ENCODE peak calls at places on chromosomes 16 and 17, in seven cellular contexts. One of them, this sample, is unnamed.
A peak's percentile ranks its signal among the peaks of the same experiment; 100 is the strongest.

GRCh38 chr17:17713839-17714238 is 32.6 kb downstream of the RAI1 start:
- DNase-seq in BE2C: no peak
- DNase-seq in HCT116: no peak
- DNase-seq in activated effector memory CD4-positive, alpha-beta T cell treated with Interleukin-2 at 50 U/mL for 16 hours: no peak
- DNase-seq in cortex of kidney: no peak
- DNase-seq in dorsolateral prefrontal cortex: no peak
- DNase-seq in hypothalamus: no peak
- DNase-seq in this sample: no peak

GRCh38 chr16:25747160-25747758 is 55.5 kb downstream of the HS3ST4 start:
- DNase-seq in dorsolateral prefrontal cortex: no peak
- DNase-seq in HCT116: no peak
- DNase-seq in hypothalamus: no peak
- DNase-seq in cortex of kidney: no peak
- DNase-seq in activated effector memory CD4-positive, alpha-beta T cell treated with Interleukin-2 at 50 U/mL for 16 hours: no peak
- DNase-seq in BE2C: no peak
- DNase-seq in this sample: peak; percentile 55

GRCh38 chr16:4218202-4218601 is 23.7 kb downstream of the SRL start:
- DNase-seq in BE2C: no peak
- DNase-seq in dorsolateral prefrontal cortex: no peak
- DNase-seq in cortex of kidney: no peak
- DNase-seq in hypothalamus: no peak
- DNase-seq in HCT116: no peak
- DNase-seq in activated effector memory CD4-positive, alpha-beta T cell treated with Interleukin-2 at 50 U/mL for 16 hours: no peak
- DNase-seq in this sample: no peak

GRCh38 chr17:41505007-41505835 is at the start of gene KRT13:
- DNase-seq in HCT116: no peak
- DNase-seq in dorsolateral prefrontal cortex: no peak
- DNase-seq in BE2C: no peak
- DNase-seq in hypothalamus: no peak
- DNase-seq in cortex of kidney: no peak
- DNase-seq in activated effector memory CD4-positive, alpha-beta T cell treated with Interleukin-2 at 50 U/mL for 16 hours: no peak
- DNase-seq in this sample: no peak

GRCh38 chr17:7261377-7262191 is 694 bp downstream of the CLDN7 start:
- DNase-seq in cortex of kidney: no peak
- DNase-seq in BE2C: no peak
- DNase-seq in HCT116: no peak
- DNase-seq in activated effector memory CD4-positive, alpha-beta T cell treated with Interleukin-2 at 50 U/mL for 16 hours: no peak
- DNase-seq in dorsolateral prefrontal cortex: no peak
- DNase-seq in hypothalamus: no peak
- DNase-seq in this sample: no peak

GRCh38 chr16:4687946-4688673 is 5.3 kb upstream of the NUDT16L1 start:
- DNase-seq in HCT116: no peak
- DNase-seq in dorsolateral prefrontal cortex: no peak
- DNase-seq in activated effector memory CD4-positive, alpha-beta T cell treated with Interleukin-2 at 50 U/mL for 16 hours: no peak
- DNase-seq in hypothalamus: no peak
- DNase-seq in BE2C: peak; percentile 83
- DNase-seq in cortex of kidney: no peak
- DNase-seq in this sample: no peak

GRCh38 chr16:67917140-67917851 is 14.4 kb downstream of the CTRL start:
- DNase-seq in cortex of kidney: no peak
- DNase-seq in HCT116: no peak
- DNase-seq in BE2C: peak; percentile 61
- DNase-seq in hypothalamus: peak; percentile 75
- DNase-seq in activated effector memory CD4-positive, alpha-beta T cell treated with Interleukin-2 at 50 U/mL for 16 hours: no peak
- DNase-seq in dorsolateral prefrontal cortex: no peak
- DNase-seq in this sample: no peak

GRCh38 chr17:50452627-50453300 is 15.9 kb downstream of the CHAD start:
- DNase-seq in cortex of kidney: no peak
- DNase-seq in activated effector memory CD4-positive, alpha-beta T cell treated with Interleukin-2 at 50 U/mL for 16 hours: no peak
- DNase-seq in BE2C: no peak
- DNase-seq in hypothalamus: no peak
- DNase-seq in dorsolateral prefrontal cortex: no peak
- DNase-seq in HCT116: no peak
- DNase-seq in this sample: no peak

GRCh38 chr16:54511181-54511731 is 224.7 kb upstream of the IRX3 start:
- DNase-seq in HCT116: no peak
- DNase-seq in dorsolateral prefrontal cortex: no peak
- DNase-seq in activated effector memory CD4-positive, alpha-beta T cell treated with Interleukin-2 at 50 U/mL for 16 hours: no peak
- DNase-seq in hypothalamus: no peak
- DNase-seq in BE2C: no peak
- DNase-seq in cortex of kidney: no peak
- DNase-seq in this sample: no peak

GRCh38 chr16:70467608-70468007 is 13.2 kb downstream of the FCSK start:
- DNase-seq in cortex of kidney: no peak
- DNase-seq in HCT116: no peak
- DNase-seq in hypothalamus: no peak
- DNase-seq in BE2C: no peak
- DNase-seq in dorsolateral prefrontal cortex: no peak
- DNase-seq in activated effector memory CD4-positive, alpha-beta T cell treated with Interleukin-2 at 50 U/mL for 16 hours: no peak
- DNase-seq in this sample: no peak

GRCh38 chr17:64147110-64148016 is 17.4 kb upstream of the ERN1 start:
- DNase-seq in HCT116: no peak
- DNase-seq in cortex of kidney: no peak
- DNase-seq in dorsolateral prefrontal cortex: no peak
- DNase-seq in BE2C: no peak
- DNase-seq in activated effector memory CD4-positive, alpha-beta T cell treated with Interleukin-2 at 50 U/mL for 16 hours: no peak
- DNase-seq in hypothalamus: no peak
- DNase-seq in this sample: peak; percentile 37

GRCh38 chr16:4879049-4879448 is 31.8 kb downstream of the UBN1 start:
- DNase-seq in HCT116: no peak
- DNase-seq in BE2C: no peak
- DNase-seq in hypothalamus: no peak
- DNase-seq in activated effector memory CD4-positive, alpha-beta T cell treated with Interleukin-2 at 50 U/mL for 16 hours: no peak
- DNase-seq in cortex of kidney: no peak
- DNase-seq in dorsolateral prefrontal cortex: no peak
- DNase-seq in this sample: no peak